ENCODE peak calls at places on chromosomes 6 and 20, in four cellular contexts. K is HCT116, Y is HepG2, P is K562. G is an unnamed sample.

GRCh38 chr6:151209071-151209831 is 30.5 kb upstream of the AKAP12 start:
- DNase-seq in K (peak; percentile 53), Y (peak; percentile 24), P (no peak), G (no peak)

GRCh38 chr6:5936140-5936539 is 70.6 kb downstream of the NRN1 start:
- DNase-seq in K (no peak), Y (no peak), P (no peak), G (no peak)

GRCh38 chr6:109303647-109304283 is 78.5 kb downstream of the CD164 start:
- DNase-seq in K (no peak), Y (no peak), P (peak; percentile 81), G (no peak)

GRCh38 chr6:41736207-41736710 is 851 bp upstream of the TFEB start:
- DNase-seq in K (no peak), Y (no peak), P (peak; percentile 46), G (no peak)

GRCh38 chr20:13007596-13007995 is 1.2 kb upstream of the SPTLC3 start:
- DNase-seq in K (no peak), Y (no peak), P (no peak), G (no peak)

GRCh38 chr6:27138837-27139752 is 108.4 kb upstream of the PRSS16 start:
- DNase-seq in K (no peak), Y (no peak), P (peak; percentile 95), G (no peak)

GRCh38 chr6:2959909-2960719 is 11.3 kb downstream of the SERPINB6 start:
- DNase-seq in K (no peak), Y (no peak), P (no peak), G (no peak)

GRCh38 chr20:37804584-37805566 is 98.1 kb upstream of the VSTM2L start:
- DNase-seq in K (no peak), Y (no peak), P (no peak), G (no peak)

GRCh38 chr20:4999788-5000187 is 1.5 kb downstream of the SLC23A2 start:
- DNase-seq in K (no peak), Y (no peak), P (no peak), G (no peak)

GRCh38 chr6:37706749-37707148 is 9.1 kb upstream of the MDGA1 start:
- DNase-seq in K (no peak), Y (no peak), P (no peak), G (no peak)

GRCh38 chr6:165049362-165049761 is 260.0 kb downstream of the C6orf118 start:
- DNase-seq in K (peak; percentile 21), Y (peak; percentile 32), P (peak; percentile 76), G (no peak)

GRCh38 chr6:128493877-128494276 is 26.5 kb downstream of the PTPRK start:
- DNase-seq in K (no peak), Y (no peak), P (no peak), G (no peak)

GRCh38 chr6:28142446-28142845 is 763 bp downstream of the ZKSCAN8 start:
- DNase-seq in K (no peak), Y (no peak), P (no peak), G (no peak)

GRCh38 chr6:27532820-27533538 is 60.1 kb upstream of the ZNF184 start:
- DNase-seq in K (peak; percentile 68), Y (no peak), P (no peak), G (peak; percentile 59)

GRCh38 chr20:12171927-12172581 is 254.4 kb downstream of the BTBD3 start:
- DNase-seq in K (no peak), Y (no peak), P (no peak), G (no peak)

GRCh38 chr6:70375882-70376281 is 37.4 kb upstream of the FAM135A start:
- DNase-seq in K (peak; percentile 54), Y (peak; percentile 12), P (peak; percentile 60), G (no peak)

GRCh38 chr20:59403962-59404314 is 103.5 kb downstream of the EDN3 start:
- DNase-seq in K (no peak), Y (no peak), P (no peak), G (no peak)

GRCh38 chr6:156557269-156557885 is 219.8 kb upstream of the ARID1B start:
- DNase-seq in K (no peak), Y (peak; percentile 26), P (peak; percentile 14), G (no peak)

GRCh38 chr6:128964771-128965170 is 81.8 kb downstream of the LAMA2 start:
- DNase-seq in K (no peak), Y (no peak), P (no peak), G (no peak)

GRCh38 chr6:101326411-101326810 is 67.1 kb upstream of the GRIK2 start:
- DNase-seq in K (no peak), Y (no peak), P (no peak), G (no peak)

GRCh38 chr6:94005835-94006234 is 586.5 kb upstream of the EPHA7 start:
- DNase-seq in K (no peak), Y (no peak), P (no peak), G (no peak)

GRCh38 chr20:52312131-52312729 is 120.7 kb upstream of the ZFP64 start:
- DNase-seq in K (peak; percentile 54), Y (peak; percentile 70), P (peak; percentile 61), G (peak; percentile 45)

GRCh38 chr6:151070666-151071065 is 169.1 kb upstream of the AKAP12 start:
- DNase-seq in K (no peak), Y (peak; percentile 34), P (no peak), G (no peak)

GRCh38 chr6:45366534-45366933 is 11.2 kb downstream of the SUPT3H start:
- DNase-seq in K (no peak), Y (no peak), P (no peak), G (no peak)

GRCh38 chr20:49676581-49677291 is 36.9 kb downstream of the B4GALT5 start:
- DNase-seq in K (no peak), Y (peak; percentile 50), P (peak; percentile 60), G (no peak)

GRCh38 chr6:148521586-148521985 is 178.9 kb downstream of the SASH1 start:
- DNase-seq in K (no peak), Y (no peak), P (no peak), G (no peak)

GRCh38 chr20:35551485-35551884 is 9.6 kb downstream of the ERGIC3 start:
- DNase-seq in K (no peak), Y (no peak), P (no peak), G (no peak)

GRCh38 chr20:41617931-41618806 is at the start of gene CHD6:
- DNase-seq in K (peak; percentile 97), Y (peak; percentile 100), P (peak; percentile 100), G (peak; percentile 95)

GRCh38 chr20:41617059-41617921 is 887 bp downstream of the CHD6 start:
- DNase-seq in K (no peak), Y (peak; percentile 45), P (peak; percentile 66), G (no peak)

GRCh38 chr20:41622584-41622983 is 4.4 kb upstream of the CHD6 start:
- DNase-seq in K (no peak), Y (no peak), P (no peak), G (no peak)

GRCh38 chr20:41618807-41619294 is 674 bp upstream of the CHD6 start:
- DNase-seq in K (no peak), Y (no peak), P (no peak), G (no peak)

DNA sequence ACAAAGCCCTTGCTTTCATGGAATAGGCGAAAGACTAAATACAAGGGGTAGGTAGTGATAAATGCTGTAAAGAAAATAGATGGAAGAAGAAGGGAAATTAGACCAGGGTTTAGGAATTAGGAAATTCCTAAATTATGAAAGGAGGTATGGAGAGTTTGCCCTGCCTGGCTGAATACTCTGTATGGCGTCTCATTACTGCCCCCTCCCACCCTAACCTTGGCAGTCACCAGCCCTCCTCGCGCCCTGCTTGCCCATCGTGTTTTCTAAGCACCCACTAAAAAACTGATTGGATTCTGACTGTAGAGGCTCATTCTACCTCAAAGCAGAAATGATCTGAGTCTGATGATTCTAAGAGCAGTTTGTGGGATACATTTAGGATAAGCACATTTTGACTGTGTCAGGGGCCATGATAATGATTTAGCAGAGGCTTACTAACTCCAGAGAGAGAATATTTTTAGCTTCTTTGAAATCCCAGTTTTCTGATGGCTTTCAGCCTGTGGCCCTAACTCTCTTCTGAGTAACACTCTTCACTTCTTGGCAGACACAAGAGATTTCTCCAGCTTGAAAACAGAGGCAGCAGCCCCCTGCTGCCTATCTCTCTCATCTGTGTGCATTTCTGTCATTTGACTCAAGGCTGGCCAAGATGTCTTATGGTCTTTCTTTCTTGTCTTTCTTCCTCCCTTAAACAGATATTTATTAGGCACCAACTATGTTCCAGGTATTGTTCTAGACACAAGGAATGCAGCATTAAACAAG is 1.4 kb upstream of the CHD6 start:
- DNase-seq in K (no peak), Y (no peak), P (no peak), G (no peak)
- TF ChIP-seq SIN3A in K (no peak), Y (no peak), P (no peak), G (no peak)

GRCh38 chr6:167525774-167526173 is 200.9 kb downstream of the TTLL2 start:
- DNase-seq in K (no peak), Y (no peak), P (no peak), G (no peak)
- TF ChIP-seq TCF7L2 in K (no peak), Y (no peak), P (no peak), G (no peak)

DNA sequence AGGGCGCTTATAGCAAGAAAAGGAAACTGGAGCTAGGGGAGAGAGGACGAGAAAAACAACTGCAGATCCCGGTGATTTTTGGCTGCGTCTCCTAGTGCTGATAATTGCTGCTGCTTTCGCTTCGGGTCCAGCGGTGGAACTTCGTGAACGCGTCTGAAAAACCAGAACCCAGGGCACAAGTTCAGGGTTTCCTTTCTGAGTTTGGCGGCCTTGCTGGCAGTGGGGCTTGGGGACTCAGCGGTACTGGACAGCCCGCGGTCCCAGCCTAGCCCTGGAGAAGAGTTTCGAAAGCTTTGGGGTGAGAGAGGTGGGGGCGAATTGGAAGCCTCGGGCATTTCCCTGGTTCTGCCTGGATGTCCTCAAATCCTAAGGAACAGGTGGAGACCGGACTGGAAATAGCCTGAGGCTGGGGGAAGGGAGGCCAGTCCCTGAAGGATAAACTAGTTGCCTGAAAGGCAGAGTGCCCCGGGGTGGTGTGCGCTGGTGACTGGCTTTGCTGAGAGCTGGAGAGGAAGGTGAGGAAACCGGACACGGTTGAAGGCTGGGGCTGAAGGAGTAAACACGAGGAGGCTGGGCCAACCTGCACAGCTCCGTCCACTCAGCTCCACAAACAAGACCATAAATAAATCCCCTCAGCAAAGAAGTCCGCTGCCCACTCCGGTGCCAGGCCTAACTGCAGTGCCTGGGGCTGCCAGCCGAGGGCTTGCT is 857 bp downstream of the GMPR start:
- DNase-seq in K (no peak), Y (no peak), P (peak; percentile 73), G (no peak)
- TF ChIP-seq SIN3A in K (no peak), Y (no peak), P (no peak), G (no peak)

GRCh38 chr6:33856655-33857054 is 52.9 kb upstream of the MLN start:
- DNase-seq in K (no peak), Y (no peak), P (no peak), G (no peak)

GRCh38 chr6:33856034-33856590 is 52.3 kb upstream of the MLN start:
- DNase-seq in K (no peak), Y (peak; percentile 30), P (no peak), G (no peak)

GRCh38 chr6:33853026-33853425 is 49.2 kb upstream of the MLN start:
- DNase-seq in K (no peak), Y (no peak), P (no peak), G (no peak)

GRCh38 chr6:33853736-33854135 is 49.9 kb upstream of the MLN start:
- DNase-seq in K (no peak), Y (no peak), P (no peak), G (no peak)

DNA sequence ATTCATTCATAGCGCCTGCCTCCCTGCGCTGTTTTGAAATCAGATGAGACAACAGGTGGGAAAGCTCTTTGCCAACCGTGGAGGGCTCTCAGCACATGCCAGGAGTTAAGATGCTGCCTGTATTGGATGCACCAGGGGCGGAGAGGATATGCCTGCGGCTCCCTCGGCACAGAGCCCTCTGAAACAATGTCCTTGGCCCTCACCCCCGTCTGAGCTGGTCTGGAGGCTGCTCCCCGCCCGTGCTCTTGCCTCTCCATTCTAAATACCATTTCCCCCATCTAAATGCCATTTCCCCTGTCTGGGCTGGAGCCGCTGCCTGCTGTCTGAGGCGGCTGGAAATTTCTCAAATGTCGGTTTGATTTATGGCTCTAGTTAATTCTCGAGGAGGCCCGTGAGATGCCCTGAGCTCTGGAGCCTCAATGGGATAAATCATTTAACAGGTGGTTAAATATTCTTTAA is 50.8 kb upstream of the MLN start:
- DNase-seq in K (no peak), Y (no peak), P (no peak), G (no peak)
- TF ChIP-seq TCF7L2 in K (no peak), Y (no peak), P (no peak), G (no peak)

G was measured in Panc1.